ENCODE peak calls at places on chromosomes 13 and 19, in six cellular contexts. E, G, P, K, H and N are unnamed samples.

GRCh38 chr13:71864981-71865857 is 1.8 kb downstream of the DACH1 start:
- DNase-seq in E (no peak), G (no peak), P (no peak), K (peak), H (peak), N (peak)

GRCh38 chr19:32877323-32877912 is 7.9 kb upstream of the SLC7A9 start:
- DNase-seq in E (no peak), G (no peak), P (no peak), K (no peak), H (no peak), N (no peak)

GRCh38 chr19:6632002-6632621 is 37.8 kb downstream of the TNFSF14 start:
- DNase-seq in E (no peak), G (peak), P (peak), K (peak), H (no peak), N (no peak)

GRCh38 chr13:83498486-83499190 is 383.6 kb downstream of the SLITRK1 start:
- DNase-seq in E (no peak), G (peak), P (no peak), K (peak), H (no peak), N (no peak)

GRCh38 chr19:29724102-29724641 is 9.1 kb upstream of the C19orf12 start:
- DNase-seq in E (no peak), G (no peak), P (no peak), K (peak), H (no peak), N (no peak)

GRCh38 chr13:25911020-25911419 is 140.8 kb downstream of the SHISA2 start:
- DNase-seq in E (no peak), G (no peak), P (no peak), K (no peak), H (no peak), N (no peak)

GRCh38 chr19:16078759-16079707 is 2.7 kb downstream of the TPM4 start:
- DNase-seq in E (peak), G (peak), P (peak), K (peak), H (peak), N (no peak)

GRCh38 chr19:17079710-17080440 is 4.3 kb downstream of the MYO9B start:
- DNase-seq in E (peak), G (peak), P (no peak), K (peak), H (peak), N (peak)

GRCh38 chr13:40442826-40443225 is 223.6 kb downstream of the FOXO1 start:
- DNase-seq in E (no peak), G (no peak), P (no peak), K (peak), H (no peak), N (no peak)

GRCh38 chr19:5145521-5146511 is 176.9 kb downstream of the KDM4B start:
- DNase-seq in E (no peak), G (no peak), P (no peak), K (no peak), H (peak), N (no peak)

GRCh38 chr19:49749055-49749716 is 13.9 kb downstream of the TSKS start:
- DNase-seq in E (no peak), G (peak), P (no peak), K (no peak), H (no peak), N (no peak)

GRCh38 chr13:111554539-111555267 is 234.3 kb downstream of the TEX29 start:
- DNase-seq in E (no peak), G (no peak), P (no peak), K (no peak), H (peak), N (no peak)

GRCh38 chr19:38831142-38831605 is 420 bp downstream of the ECH1 start:
- DNase-seq in E (peak), G (peak), P (peak), K (peak), H (peak), N (peak)

GRCh38 chr19:351976-352625 is 7.5 kb upstream of the MIER2 start:
- DNase-seq in E (no peak), G (no peak), P (no peak), K (no peak), H (peak), N (no peak)

GRCh38 chr19:7806234-7806633 is 23.8 kb upstream of the EVI5L start:
- DNase-seq in E (no peak), G (no peak), P (no peak), K (no peak), H (no peak), N (no peak)
- TF ChIP-seq CTCF in E (no peak), G (no peak), P (no peak), K (no peak), H (no peak), N (no peak)

DNA sequence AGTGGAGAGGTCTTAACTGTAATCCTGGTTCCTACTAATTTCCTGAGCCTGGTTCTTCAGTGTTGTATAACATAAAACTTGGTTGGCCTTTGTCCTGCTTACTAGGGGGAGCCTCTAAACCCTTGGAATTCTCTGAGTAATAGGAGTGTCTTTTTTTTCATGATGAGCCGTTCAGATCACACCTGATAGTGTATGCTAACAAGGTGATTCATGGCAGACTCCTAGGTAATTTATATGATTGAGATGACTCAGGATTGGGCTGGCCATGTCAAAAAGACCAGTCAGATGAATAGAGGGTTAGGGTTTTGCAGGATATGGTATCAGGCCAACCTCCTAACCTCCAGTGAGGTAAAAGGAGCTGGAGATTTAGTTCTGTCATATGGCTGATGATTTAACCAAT is 135.8 kb upstream of the KLF12 start:
- DNase-seq in E (no peak), G (peak), P (no peak), K (no peak), H (no peak), N (no peak)
- H3K27ac ChIP-seq in E (no peak), G (peak), P (no peak), K (no peak), H (no peak), N (no peak)

GRCh38 chr13:86562876-86563275 is 763.7 kb upstream of the SLITRK6 start:
- DNase-seq in E (no peak), G (no peak), P (no peak), K (peak), H (no peak), N (no peak)

GRCh38 chr13:86554066-86554465 is 754.8 kb upstream of the SLITRK6 start:
- DNase-seq in E (no peak), G (no peak), P (no peak), K (no peak), H (no peak), N (no peak)

GRCh38 chr13:86563308-86563707 is 764.1 kb upstream of the SLITRK6 start:
- DNase-seq in E (no peak), G (peak), P (no peak), K (peak), H (no peak), N (no peak)

GRCh38 chr13:86559915-86560314 is 760.7 kb upstream of the SLITRK6 start:
- DNase-seq in E (no peak), G (no peak), P (no peak), K (peak), H (no peak), N (no peak)
- TF ChIP-seq CTCF in E (no peak), G (no peak), P (no peak), K (no peak), H (no peak), N (no peak)

GRCh38 chr19:7869453-7869909 is 4.7 kb downstream of the PRR36 start:
- DNase-seq in E (no peak), G (peak), P (peak), K (no peak), H (peak), N (peak)

GRCh38 chr19:7869910-7870511 is 4.2 kb downstream of the PRR36 start:
- DNase-seq in E (no peak), G (peak), P (peak), K (no peak), H (peak), N (no peak)

GRCh38 chr19:7868326-7868670 is 5.9 kb downstream of the PRR36 start:
- DNase-seq in E (no peak), G (peak), P (no peak), K (no peak), H (no peak), N (no peak)

GRCh38 chr19:7867092-7867844 is 6.9 kb downstream of the PRR36 start:
- DNase-seq in E (no peak), G (no peak), P (no peak), K (no peak), H (no peak), N (no peak)

GRCh38 chr19:7868671-7869452 is 5.3 kb downstream of the PRR36 start:
- DNase-seq in E (no peak), G (peak), P (peak), K (peak), H (peak), N (peak)
- H3K27ac ChIP-seq in E (no peak), G (peak), P (peak), K (no peak), H (peak), N (peak)

GRCh38 chr19:45929247-45929646 is 14.7 kb upstream of the NANOS2 start:
- DNase-seq in E (no peak), G (no peak), P (no peak), K (no peak), H (peak), N (no peak)
- TF ChIP-seq CTCF in E (no peak), G (no peak), P (no peak), K (no peak), H (no peak), N (no peak)

GRCh38 chr19:2076481-2077082 is 19.5 kb downstream of the MOB3A start:
- DNase-seq in E (no peak), G (no peak), P (no peak), K (no peak), H (peak), N (no peak)

GRCh38 chr19:2072757-2073551 is 21.9 kb upstream of the MKNK2 start:
- DNase-seq in E (no peak), G (no peak), P (no peak), K (no peak), H (peak), N (no peak)

GRCh38 chr19:2070436-2070827 is 19.4 kb upstream of the MKNK2 start:
- DNase-seq in E (no peak), G (no peak), P (no peak), K (no peak), H (no peak), N (no peak)

GRCh38 chr19:2070986-2071673 is 20.1 kb upstream of the MKNK2 start:
- DNase-seq in E (no peak), G (no peak), P (no peak), K (no peak), H (no peak), N (no peak)
- H3K27ac ChIP-seq in E (no peak), G (no peak), P (no peak), K (no peak), H (no peak), N (no peak)

DNA sequence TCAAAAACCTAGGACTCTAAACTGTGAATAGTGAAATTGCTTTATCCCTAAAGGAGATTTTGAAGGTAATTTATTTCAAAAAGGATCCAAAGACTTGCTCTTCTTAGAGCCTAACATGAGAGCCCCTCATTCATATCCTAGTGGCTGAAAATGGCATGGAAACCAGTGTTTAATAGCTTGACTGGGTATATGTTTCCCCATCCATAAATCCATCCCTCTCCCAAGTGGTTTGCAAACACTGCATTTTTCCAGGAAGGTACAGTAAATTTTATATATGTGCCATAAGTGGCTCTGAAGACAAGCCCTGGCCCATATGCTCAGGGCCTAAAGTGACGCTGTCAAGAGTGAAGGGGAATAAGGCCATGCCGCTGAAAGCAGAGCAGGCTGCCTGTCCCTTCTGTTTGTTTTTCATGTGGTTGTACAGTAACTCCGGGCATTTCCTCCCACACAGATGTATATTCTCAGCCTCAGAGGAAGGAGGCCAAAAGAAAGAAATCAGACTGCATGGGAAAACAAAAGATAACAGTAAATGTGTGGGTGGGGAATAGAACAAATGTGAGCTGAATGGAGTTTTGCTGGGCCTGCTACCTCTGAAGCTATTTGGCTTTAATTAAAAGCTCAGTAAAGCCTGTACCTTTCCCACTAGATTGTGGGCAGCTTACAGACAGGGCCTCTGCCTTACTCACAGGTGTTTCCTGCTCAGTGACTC is 181.9 kb downstream of the PCDH9 start:
- DNase-seq in E (peak), G (no peak), P (peak), K (peak), H (no peak), N (no peak)
- TF ChIP-seq CTCF in E (peak), G (no peak), P (no peak), K (no peak), H (no peak), N (no peak)

GRCh38 chr13:110430391-110431338 is 123.6 kb downstream of the COL4A2 start:
- DNase-seq in E (no peak), G (no peak), P (no peak), K (no peak), H (no peak), N (no peak)

GRCh38 chr13:110433014-110433413 is 125.9 kb downstream of the COL4A2 start:
- DNase-seq in E (no peak), G (no peak), P (no peak), K (no peak), H (no peak), N (no peak)

GRCh38 chr13:110431851-110432294 is 124.8 kb downstream of the COL4A2 start:
- DNase-seq in E (no peak), G (no peak), P (no peak), K (no peak), H (no peak), N (no peak)

GRCh38 chr13:110431425-110431824 is 124.3 kb downstream of the COL4A2 start:
- DNase-seq in E (no peak), G (no peak), P (no peak), K (no peak), H (no peak), N (no peak)

GRCh38 chr13:110432522-110432921 is 125.4 kb downstream of the COL4A2 start:
- DNase-seq in E (no peak), G (no peak), P (no peak), K (no peak), H (no peak), N (no peak)
- H3K27ac ChIP-seq in E (no peak), G (no peak), P (no peak), K (no peak), H (peak), N (no peak)

GRCh38 chr19:10965398-10965797 is 4.6 kb downstream of the SMARCA4 start:
- DNase-seq in E (no peak), G (no peak), P (no peak), K (no peak), H (no peak), N (no peak)
- TF ChIP-seq CTCF in E (no peak), G (no peak), P (no peak), K (no peak), H (no peak), N (no peak)

DNA sequence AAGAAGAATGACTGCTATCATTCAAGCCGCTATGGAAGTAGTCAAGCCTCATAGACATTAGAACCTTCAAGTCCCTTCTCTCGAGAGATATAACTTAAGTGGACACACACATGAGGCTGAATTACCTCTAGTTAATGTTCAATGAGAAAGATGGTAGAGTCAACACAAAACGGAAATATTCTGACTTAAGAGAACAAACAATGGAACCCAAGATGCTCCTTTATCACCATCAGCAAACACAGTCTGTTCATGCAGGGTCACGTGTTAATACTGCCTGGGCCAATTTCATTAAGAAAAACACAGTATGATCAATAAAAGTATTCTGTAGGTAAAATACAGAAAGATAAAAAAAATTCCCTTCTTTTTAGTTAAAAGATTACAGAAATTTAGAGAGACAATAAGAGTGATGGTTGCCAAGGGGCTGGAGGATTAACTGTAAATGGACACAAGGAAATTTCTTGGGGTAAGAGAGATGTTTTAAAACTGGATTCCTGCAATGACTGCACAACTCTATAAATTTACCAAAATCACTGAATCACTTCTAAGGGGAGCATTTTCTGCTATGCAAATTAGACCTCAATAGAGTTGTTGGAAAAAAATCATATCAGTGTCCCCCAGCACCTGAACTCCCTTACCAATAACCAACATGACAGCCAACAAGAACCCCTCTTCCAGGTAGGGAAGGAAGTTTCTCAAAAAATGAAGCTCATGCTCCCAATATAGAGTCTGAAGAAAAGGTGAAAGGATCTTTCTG is 256.6 kb downstream of the ABCC4 start:
- DNase-seq in E (no peak), G (no peak), P (no peak), K (no peak), H (no peak), N (no peak)
- H3K27ac ChIP-seq in E (no peak), G (no peak), P (no peak), K (no peak), H (no peak), N (no peak)